ENCODE peak calls at places on chromosomes 16 and 17, in four cellular contexts. I, C, Y and W are unnamed samples.

GRCh38 chr17:64402469-64402868 is 11.8 kb upstream of the PECAM1 start:
- DNase-seq in I (peak; percentile 2), C (no peak), Y (peak; percentile 25), W (no peak)

GRCh38 chr17:15926039-15926740 is 18.7 kb upstream of the ADORA2B start:
- DNase-seq in I (no peak), C (peak; percentile 48), Y (peak; percentile 8), W (no peak)

GRCh38 chr17:76202516-76202915 is 37.8 kb downstream of the RNF157 start:
- DNase-seq in I (no peak), C (no peak), Y (no peak), W (no peak)

GRCh38 chr16:19307587-19308241 is 22.2 kb downstream of the CLEC19A start:
- DNase-seq in I (no peak), C (no peak), Y (no peak), W (peak; percentile 31)

GRCh38 chr16:61042736-61043135 is 993.5 kb downstream of the CDH8 start:
- DNase-seq in I (no peak), C (no peak), Y (no peak), W (no peak)

GRCh38 chr16:89040861-89041570 is 52.6 kb upstream of the ACSF3 start:
- DNase-seq in I (peak; percentile 30), C (no peak), Y (peak; percentile 66), W (peak; percentile 37)

GRCh38 chr17:46865100-46865499 is 13.7 kb downstream of the WNT9B start:
- DNase-seq in I (no peak), C (no peak), Y (no peak), W (no peak)

GRCh38 chr17:58334661-58335060 is 6.1 kb upstream of the TSPOAP1 start:
- DNase-seq in I (no peak), C (no peak), Y (peak; percentile 61), W (no peak)